ENCODE peak calls at places on chromosomes 6 and 20, in six cellular contexts. C is sigmoid colon, R is body of pancreas, O is A549, J is tibial nerve, P is IMR-90. S is an unnamed sample.

GRCh38 chr6:108883172-108883571 is 35.0 kb downstream of the ARMC2 start:
- DNase-seq in C (no peak), R (no peak), O (no peak), J (no peak), P (no peak), S (peak; percentile 27)

GRCh38 chr20:58555078-58555765 is 40.0 kb upstream of the APCDD1L start:
- DNase-seq in C (peak; percentile 37), R (no peak), O (peak; percentile 21), J (no peak), P (peak; percentile 89), S (no peak)

GRCh38 chr6:73302339-73302738 is 39.3 kb upstream of the KHDC1 start:
- DNase-seq in C (no peak), R (no peak), O (no peak), J (no peak), P (no peak), S (no peak)

GRCh38 chr20:504632-505075 is 38.9 kb downstream of the CSNK2A1 start:
- DNase-seq in C (no peak), R (no peak), O (no peak), J (no peak), P (no peak), S (no peak)

GRCh38 chr20:24227600-24227999 is 239.0 kb upstream of the GGTLC1 start:
- DNase-seq in C (no peak), R (no peak), O (no peak), J (no peak), P (no peak), S (no peak)

GRCh38 chr6:134622382-134623173 is 304.7 kb upstream of the SGK1 start:
- DNase-seq in C (no peak), R (no peak), O (no peak), J (no peak), P (peak; percentile 54), S (no peak)

GRCh38 chr20:35523298-35523888 is 6.1 kb downstream of the C20orf173 start:
- DNase-seq in C (no peak), R (no peak), O (peak; percentile 76), J (no peak), P (no peak), S (no peak)

GRCh38 chr20:3042621-3043020 is 801 bp upstream of the GNRH2 start:
- DNase-seq in C (peak; percentile 83), R (no peak), O (no peak), J (peak; percentile 20), P (no peak), S (no peak)

GRCh38 chr6:130202782-130203181 is 20.0 kb downstream of the SAMD3 start:
- DNase-seq in C (no peak), R (no peak), O (no peak), J (no peak), P (no peak), S (no peak)

GRCh38 chr6:90468080-90468479 is 118.8 kb downstream of the MAP3K7 start:
- DNase-seq in C (no peak), R (no peak), O (no peak), J (no peak), P (peak; percentile 60), S (no peak)

GRCh38 chr6:65760285-65760684 is 53.3 kb upstream of the EYS start:
- DNase-seq in C (no peak), R (no peak), O (peak; percentile 7), J (no peak), P (peak; percentile 0), S (no peak)

GRCh38 chr6:52326540-52327364 is 35.2 kb upstream of the PAQR8 start:
- DNase-seq in C (no peak), R (no peak), O (no peak), J (no peak), P (no peak), S (no peak)

GRCh38 chr6:128513878-128514277 is 6.5 kb downstream of the PTPRK start:
- DNase-seq in C (no peak), R (peak; percentile 32), O (no peak), J (no peak), P (no peak), S (no peak)

GRCh38 chr6:27651371-27651732 is 178.4 kb upstream of the ZNF184 start:
- DNase-seq in C (no peak), R (no peak), O (no peak), J (no peak), P (no peak), S (no peak)

GRCh38 chr6:126373344-126373743 is 33.4 kb downstream of the CENPW start:
- DNase-seq in C (no peak), R (no peak), O (no peak), J (no peak), P (no peak), S (no peak)
- TF ChIP-seq POLR2A in C (no peak), R (no peak), O (no peak), J (no peak), P (no peak), S (no peak)

GRCh38 chr6:40887904-40888303 is 151.1 kb downstream of the UNC5CL start:
- DNase-seq in C (no peak), R (no peak), O (no peak), J (no peak), P (no peak), S (no peak)
- TF ChIP-seq POLR2A in C (no peak), R (no peak), O (no peak), J (no peak), P (no peak), S (no peak)

DNA sequence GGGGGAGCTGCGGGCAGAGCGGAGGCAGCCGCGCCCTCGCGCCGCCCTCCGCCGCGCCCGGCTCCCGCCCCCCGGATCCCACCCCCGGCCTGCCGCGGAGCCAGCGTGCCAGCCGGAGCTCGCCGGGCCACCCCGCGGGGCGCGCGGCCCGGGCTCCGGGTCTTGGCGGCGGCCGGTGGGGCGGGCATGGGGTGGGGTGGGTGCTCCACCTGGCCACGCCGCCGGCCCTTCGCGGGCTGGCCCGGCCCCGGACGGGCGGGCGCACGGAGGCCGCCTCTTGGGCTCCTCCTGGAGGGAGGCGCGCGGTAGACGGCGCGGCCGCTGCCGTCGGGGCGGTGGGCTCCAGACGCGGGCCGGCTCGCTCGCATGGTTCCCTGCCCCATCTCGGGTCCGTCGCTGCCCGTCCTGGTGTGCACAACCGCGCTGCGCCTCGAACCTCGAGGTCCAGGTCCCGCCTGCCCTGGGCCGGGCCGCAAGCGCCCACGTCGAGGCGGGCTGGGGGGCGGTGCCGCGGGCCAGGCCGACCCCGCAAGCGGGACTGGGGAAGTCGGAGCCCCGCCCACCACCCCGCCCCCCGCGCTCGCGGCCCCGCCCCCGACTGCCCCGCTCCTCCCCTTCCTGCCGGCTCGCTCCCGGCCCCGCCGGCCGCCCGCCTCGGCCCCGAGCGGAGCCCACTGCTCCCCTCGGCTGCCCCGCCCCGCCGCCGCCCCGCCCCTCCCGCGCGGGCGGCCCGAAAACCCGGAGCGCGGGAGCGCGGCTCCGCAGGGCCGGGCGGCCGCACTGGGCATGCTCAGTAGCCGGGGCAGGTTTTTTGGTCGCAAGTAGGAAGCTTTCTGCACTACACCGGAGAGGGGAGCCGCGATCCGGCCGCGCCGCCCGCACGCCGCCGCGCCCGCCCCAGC is at the start of gene CDYL:
- DNase-seq in C (peak; percentile 93), R (peak; percentile 89), O (peak; percentile 55), J (peak; percentile 64), P (peak; percentile 85), S (no peak)
- TF ChIP-seq POLR2A in C (no peak), R (no peak), O (peak; percentile 45), J (peak; percentile 58), P (no peak), S (no peak)

DNA sequence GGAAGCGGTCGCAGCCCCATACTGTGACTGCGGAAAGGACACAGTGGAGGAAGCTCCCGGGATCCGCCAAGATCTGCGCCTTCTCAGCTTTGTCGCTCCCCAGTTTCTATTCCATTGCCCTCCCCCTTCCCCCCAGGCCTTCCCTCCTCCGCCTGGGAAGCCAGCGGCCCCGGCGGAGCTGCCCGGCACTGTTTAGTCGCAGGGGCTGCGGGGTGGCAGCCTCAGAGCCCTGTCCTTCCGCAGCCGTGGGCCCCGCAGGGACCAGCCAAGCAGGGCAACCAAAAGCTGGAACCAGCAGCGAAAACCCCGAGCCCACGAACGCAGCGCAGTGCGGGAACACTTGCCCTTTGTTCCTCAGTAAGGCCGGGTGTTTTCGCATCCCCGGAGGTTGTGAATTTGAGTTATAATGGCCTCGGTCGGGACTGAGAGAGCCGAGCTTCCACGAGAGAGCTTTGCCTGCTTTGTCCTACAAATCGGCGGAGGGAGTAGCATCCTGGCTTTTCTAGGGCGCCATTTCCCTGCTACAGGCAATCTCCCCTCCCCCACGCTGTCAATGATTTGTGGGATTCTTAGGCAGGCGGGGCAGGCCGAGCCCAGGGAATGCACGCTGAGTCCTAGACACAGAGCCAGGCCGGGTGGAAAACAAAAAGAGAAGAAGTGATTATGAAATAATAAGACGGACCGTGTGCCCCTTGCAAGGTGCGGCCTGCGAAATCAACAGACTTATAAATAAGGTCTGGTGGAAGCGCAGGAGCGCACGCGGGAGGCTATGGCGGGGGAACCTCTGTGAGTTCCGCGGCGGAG is 4.0 kb upstream of the TUBB2B start:
- DNase-seq in C (peak; percentile 91), R (peak; percentile 93), O (peak; percentile 62), J (peak; percentile 46), P (peak; percentile 74), S (no peak)
- TF ChIP-seq POLR2A in C (no peak), R (peak; percentile 83), O (peak; percentile 45), J (no peak), P (no peak), S (no peak)

DNA sequence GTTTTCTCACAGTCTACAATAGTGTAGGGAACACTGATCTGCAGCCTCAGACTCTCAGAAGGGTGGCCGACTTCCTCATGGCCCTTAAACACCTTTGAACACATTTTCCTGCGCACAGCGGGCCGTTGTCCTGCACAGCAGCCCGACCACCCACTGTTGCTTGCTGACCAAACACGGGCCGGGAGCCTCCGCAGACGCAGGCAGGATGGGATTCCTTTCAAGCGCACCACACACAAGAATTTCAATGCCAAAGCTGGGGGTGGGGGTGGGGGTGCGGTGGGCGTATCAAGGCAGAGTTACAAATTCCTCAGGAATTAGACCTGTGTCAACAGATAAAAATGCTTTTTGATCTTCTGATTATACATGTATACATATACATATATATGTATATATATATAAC is 74.5 kb downstream of the HUS1B start:
- DNase-seq in C (no peak), R (no peak), O (no peak), J (no peak), P (peak; percentile 45), S (no peak)
- TF ChIP-seq POLR2A in C (no peak), R (no peak), O (no peak), J (no peak), P (no peak), S (no peak)

GRCh38 chr6:37007340-37008043 is 2.0 kb downstream of the FGD2 start:
- DNase-seq in C (no peak), R (no peak), O (no peak), J (no peak), P (no peak), S (no peak)
- TF ChIP-seq POLR2A in C (no peak), R (no peak), O (no peak), J (no peak), P (no peak), S (peak; percentile 60)

GRCh38 chr6:106666290-106667021 is 37.1 kb downstream of the QRSL1 start:
- DNase-seq in C (no peak), R (no peak), O (no peak), J (no peak), P (no peak), S (peak; percentile 64)
- TF ChIP-seq POLR2A in C (no peak), R (no peak), O (no peak), J (no peak), P (no peak), S (no peak)